ENCODE peak calls at places on chromosomes 16 and 17, in four cellular contexts. One of them, this sample, is unnamed. For H3K36me3, the result is how much of the 10 kb centered on the place peaks cover.

GRCh38 chr16:13083687-13084086 is 182.3 kb downstream of the SHISA9 start:
- DNase-seq in CD8-positive, alpha-beta T cell: no peak
- DNase-seq in pancreas: peak
- DNase-seq in stomach: no peak
- DNase-seq in this sample: no peak

GRCh38 chr17:6079155-6079554 is 9.0 kb downstream of the WSCD1 start:
- DNase-seq in CD8-positive, alpha-beta T cell: no peak
- DNase-seq in pancreas: no peak
- DNase-seq in stomach: no peak
- DNase-seq in this sample: no peak

GRCh38 chr17:41481051-41481450 is at the start of gene KRT35:
- DNase-seq in CD8-positive, alpha-beta T cell: no peak
- DNase-seq in pancreas: no peak
- DNase-seq in stomach: no peak
- DNase-seq in this sample: no peak

GRCh38 chr17:70297397-70297796 is 128.1 kb downstream of the KCNJ2 start:
- DNase-seq in CD8-positive, alpha-beta T cell: no peak
- DNase-seq in pancreas: no peak
- DNase-seq in stomach: no peak
- DNase-seq in this sample: no peak

GRCh38 chr17:80498242-80498919 is 22.0 kb upstream of the NPTX1 start:
- DNase-seq in CD8-positive, alpha-beta T cell: no peak
- DNase-seq in pancreas: no peak
- DNase-seq in stomach: no peak
- DNase-seq in this sample: no peak

GRCh38 chr16:50388491-50388890 is 19.7 kb upstream of the BRD7 start:
- DNase-seq in CD8-positive, alpha-beta T cell: no peak
- DNase-seq in pancreas: no peak
- DNase-seq in stomach: no peak
- DNase-seq in this sample: no peak

GRCh38 chr17:64200080-64201042 is 62.7 kb downstream of the TEX2 start:
- DNase-seq in CD8-positive, alpha-beta T cell: no peak
- DNase-seq in pancreas: no peak
- DNase-seq in stomach: no peak
- DNase-seq in this sample: no peak

GRCh38 chr17:67221062-67221998 is 23.7 kb downstream of the HELZ start:
- DNase-seq in CD8-positive, alpha-beta T cell: peak
- DNase-seq in pancreas: no peak
- DNase-seq in stomach: no peak
- DNase-seq in this sample: no peak

GRCh38 chr16:1991135-1991551 is 1.4 kb downstream of the SYNGR3 start:
- DNase-seq in CD8-positive, alpha-beta T cell: peak
- DNase-seq in pancreas: peak
- DNase-seq in stomach: peak
- DNase-seq in this sample: no peak

GRCh38 chr16:75122609-75123008 is 6.0 kb upstream of the LDHD start:
- DNase-seq in CD8-positive, alpha-beta T cell: no peak
- DNase-seq in pancreas: no peak
- DNase-seq in stomach: no peak
- DNase-seq in this sample: no peak

GRCh38 chr17:81512984-81513668 is 527 bp upstream of the ACTG1 start:
- DNase-seq in CD8-positive, alpha-beta T cell: peak
- DNase-seq in pancreas: peak
- DNase-seq in stomach: peak
- DNase-seq in this sample: peak

GRCh38 chr17:74862108-74862901 is 2.6 kb upstream of the GRIN2C start:
- DNase-seq in CD8-positive, alpha-beta T cell: peak
- DNase-seq in pancreas: peak
- DNase-seq in stomach: peak
- DNase-seq in this sample: no peak

GRCh38 chr17:21361020-21361809 is 14.9 kb upstream of the KCNJ12 start:
- DNase-seq in CD8-positive, alpha-beta T cell: no peak
- DNase-seq in pancreas: peak
- DNase-seq in stomach: no peak
- DNase-seq in this sample: no peak

GRCh38 chr17:33498069-33498468 is 205.0 kb upstream of the ASIC2 start:
- DNase-seq in CD8-positive, alpha-beta T cell: no peak
- DNase-seq in pancreas: no peak
- DNase-seq in stomach: no peak
- DNase-seq in this sample: no peak

GRCh38 chr16:27169511-27170071 is 33.7 kb upstream of the KDM8 start:
- DNase-seq in CD8-positive, alpha-beta T cell: peak
- DNase-seq in pancreas: no peak
- DNase-seq in stomach: peak
- DNase-seq in this sample: no peak

GRCh38 chr17:55545765-55546164 is 34.5 kb upstream of the SMIM36 start:
- DNase-seq in CD8-positive, alpha-beta T cell: no peak
- DNase-seq in pancreas: no peak
- DNase-seq in stomach: no peak
- DNase-seq in this sample: no peak

GRCh38 chr16:75420987-75421819 is 12.1 kb downstream of the CFDP1 start:
- DNase-seq in CD8-positive, alpha-beta T cell: no peak
- DNase-seq in pancreas: peak
- DNase-seq in stomach: peak
- DNase-seq in this sample: peak

GRCh38 chr17:38724337-38724988 is 5.7 kb upstream of the CISD3 start:
- DNase-seq in CD8-positive, alpha-beta T cell: no peak
- DNase-seq in pancreas: peak
- DNase-seq in stomach: peak
- DNase-seq in this sample: no peak

GRCh38 chr17:47675380-47676198 is 18.4 kb upstream of the TBKBP1 start:
- DNase-seq in CD8-positive, alpha-beta T cell: no peak
- DNase-seq in pancreas: no peak
- DNase-seq in stomach: no peak
- DNase-seq in this sample: no peak

GRCh38 chr17:47674503-47674902 is 19.5 kb upstream of the TBKBP1 start:
- DNase-seq in CD8-positive, alpha-beta T cell: no peak
- DNase-seq in pancreas: no peak
- DNase-seq in stomach: no peak
- DNase-seq in this sample: no peak

GRCh38 chr17:47669060-47669459 is 19.3 kb downstream of the KPNB1 start:
- DNase-seq in CD8-positive, alpha-beta T cell: no peak
- DNase-seq in pancreas: no peak
- DNase-seq in stomach: no peak
- DNase-seq in this sample: no peak

GRCh38 chr17:47665655-47666054 is 15.9 kb downstream of the KPNB1 start:
- DNase-seq in CD8-positive, alpha-beta T cell: no peak
- DNase-seq in pancreas: no peak
- DNase-seq in stomach: no peak
- DNase-seq in this sample: no peak

GRCh38 chr17:47670064-47670463 is 20.3 kb downstream of the KPNB1 start:
- DNase-seq in CD8-positive, alpha-beta T cell: no peak
- DNase-seq in pancreas: no peak
- DNase-seq in stomach: no peak
- DNase-seq in this sample: no peak
- H3K36me3 ChIP-seq in CD8-positive, alpha-beta T cell: half or more
- H3K36me3 ChIP-seq in pancreas: under half
- H3K36me3 ChIP-seq in stomach: half or more
- H3K36me3 ChIP-seq in this sample: half or more

GRCh38 chr16:57159447-57159846 is 26.4 kb downstream of the PSME3IP1 start:
- DNase-seq in CD8-positive, alpha-beta T cell: no peak
- DNase-seq in pancreas: no peak
- DNase-seq in stomach: no peak
- DNase-seq in this sample: no peak

GRCh38 chr16:57156351-57156703 is 29.5 kb downstream of the PSME3IP1 start:
- DNase-seq in CD8-positive, alpha-beta T cell: no peak
- DNase-seq in pancreas: no peak
- DNase-seq in stomach: no peak
- DNase-seq in this sample: no peak

GRCh38 chr16:57152096-57153093 is 33.4 kb downstream of the PSME3IP1 start:
- DNase-seq in CD8-positive, alpha-beta T cell: no peak
- DNase-seq in pancreas: no peak
- DNase-seq in stomach: no peak
- DNase-seq in this sample: no peak

GRCh38 chr16:57153841-57154240 is 32.0 kb downstream of the PSME3IP1 start:
- DNase-seq in CD8-positive, alpha-beta T cell: no peak
- DNase-seq in pancreas: no peak
- DNase-seq in stomach: no peak
- DNase-seq in this sample: no peak

GRCh38 chr16:57155702-57156350 is 30.0 kb downstream of the PSME3IP1 start:
- DNase-seq in CD8-positive, alpha-beta T cell: no peak
- DNase-seq in pancreas: no peak
- DNase-seq in stomach: no peak
- DNase-seq in this sample: no peak
- H3K36me3 ChIP-seq in CD8-positive, alpha-beta T cell: under half
- H3K36me3 ChIP-seq in pancreas: under half
- H3K36me3 ChIP-seq in stomach: under half
- H3K36me3 ChIP-seq in this sample: half or more

GRCh38 chr17:75897076-75898019 is 597 bp upstream of the TRIM65 start:
- DNase-seq in CD8-positive, alpha-beta T cell: no peak
- DNase-seq in pancreas: peak
- DNase-seq in stomach: no peak
- DNase-seq in this sample: no peak
- H3K36me3 ChIP-seq in CD8-positive, alpha-beta T cell: under half
- H3K36me3 ChIP-seq in pancreas: under half
- H3K36me3 ChIP-seq in stomach: under half
- H3K36me3 ChIP-seq in this sample: under half

GRCh38 chr17:44083250-44083849 is 12.8 kb downstream of the G6PC3 start:
- DNase-seq in CD8-positive, alpha-beta T cell: no peak
- DNase-seq in pancreas: peak
- DNase-seq in stomach: no peak
- DNase-seq in this sample: no peak
- H3K36me3 ChIP-seq in CD8-positive, alpha-beta T cell: under half
- H3K36me3 ChIP-seq in pancreas: under half
- H3K36me3 ChIP-seq in stomach: half or more
- H3K36me3 ChIP-seq in this sample: half or more

This sample was measured in suprapubic skin.